ENCODE peak calls at places on chromosome 19, in ten cellular contexts. Z is endodermal cell; S is A549; Y is putamen; E is cardiac muscle cell; R is central memory CD8-positive, alpha-beta T cell; L is IMR-90; I is mucosa of descending colon; W is T-helper 2 cell; K is adrenal gland. J is an unnamed sample.

GRCh38 chr19:29678484-29679106 is 13.3 kb downstream of the PLEKHF1 start:
- DNase-seq in Y (no peak), K (peak; percentile 54), L (no peak), Z (no peak), S (no peak), E (no peak), R (no peak), W (no peak), I (peak; percentile 49), J (no peak)

GRCh38 chr19:32642771-32643170 is 32.2 kb downstream of the ANKRD27 start:
- DNase-seq in Z (no peak), K (no peak), R (peak; percentile 41), Y (no peak), S (no peak), W (peak; percentile 30), I (no peak), L (no peak), E (no peak), J (no peak)

GRCh38 chr19:38057954-38058690 is 151.1 kb downstream of the SIPA1L3 start:
- DNase-seq in S (peak; percentile 60), E (no peak), L (no peak), W (no peak), Z (peak; percentile 61), K (no peak), I (peak; percentile 67), R (no peak), Y (no peak), J (no peak)

GRCh38 chr19:6811906-6812305 is 39.4 kb downstream of the VAV1 start:
- DNase-seq in Z (peak; percentile 59), K (no peak), L (peak; percentile 39), I (no peak), R (no peak), Y (peak; percentile 16), S (peak; percentile 82), W (no peak), E (peak; percentile 83), J (no peak)

GRCh38 chr19:679418-680286 is 3.5 kb downstream of the FSTL3 start:
- DNase-seq in R (no peak), L (peak; percentile 80), Z (peak; percentile 79), K (peak; percentile 80), Y (peak; percentile 40), W (no peak), E (peak; percentile 89), I (peak; percentile 73), S (peak; percentile 78), J (peak; percentile 62)

GRCh38 chr19:11418518-11419506 is at the start of gene RGL3:
- DNase-seq in K (peak; percentile 44), I (peak; percentile 53), Z (peak; percentile 95), S (no peak), L (no peak), E (no peak), Y (no peak), W (no peak), R (no peak), J (no peak)

GRCh38 chr19:56099638-56100539 is 21.2 kb downstream of the ZNF787 start:
- DNase-seq in Y (no peak), L (no peak), W (no peak), R (no peak), S (no peak), E (no peak), K (no peak), I (no peak), Z (no peak), J (no peak)

GRCh38 chr19:43639507-43640423 is at the start of gene CADM4:
- DNase-seq in W (peak; percentile 34), L (no peak), Z (peak; percentile 82), E (no peak), K (no peak), S (no peak), Y (no peak), I (peak; percentile 71), R (peak; percentile 26), J (no peak)

GRCh38 chr19:42154471-42155323 is 22.5 kb upstream of the POU2F2 start:
- DNase-seq in Y (no peak), L (no peak), K (no peak), Z (no peak), E (no peak), W (no peak), S (no peak), R (no peak), I (no peak), J (no peak)

GRCh38 chr19:40055832-40056504 is at the start of gene ZNF780B:
- DNase-seq in W (peak; percentile 18), Y (peak; percentile 71), K (peak; percentile 63), I (peak; percentile 74), S (peak; percentile 84), L (peak; percentile 47), E (peak; percentile 63), R (peak; percentile 34), Z (peak; percentile 87), J (peak; percentile 42)

GRCh38 chr19:14022469-14022868 is 5.5 kb upstream of the RLN3 start:
- DNase-seq in S (no peak), Z (no peak), Y (no peak), W (no peak), R (no peak), L (peak; percentile 47), I (no peak), E (peak; percentile 55), K (no peak), J (no peak)

GRCh38 chr19:45601524-45602522 is at the start of gene GPR4:
- DNase-seq in L (no peak), I (no peak), Y (no peak), W (no peak), S (no peak), E (peak; percentile 54), K (no peak), R (no peak), Z (peak; percentile 89), J (no peak)

GRCh38 chr19:16920816-16921529 is 32.2 kb downstream of the F2RL3 start:
- DNase-seq in L (peak; percentile 88), Z (no peak), I (no peak), S (no peak), Y (no peak), E (peak; percentile 85), W (no peak), R (no peak), K (peak; percentile 90), J (no peak)

J was measured in GM12892.